ENCODE peak calls at places on chromosome 20, in six cellular contexts. One of them, this sample, is unnamed.

GRCh38 chr20:12255571-12255970 is 337.9 kb downstream of the BTBD3 start:
- DNase-seq in endodermal cell: no peak
- DNase-seq in activated T-cell treated with anti-CD3 and anti-CD28 coated beads, Interleukin-2, amount 50 U/mL, for 48 hours: no peak
- DNase-seq in activated CD4-positive, alpha-beta memory T cell treated with anti-CD3 and anti-CD28 coated beads for 36 hours: no peak
- DNase-seq in activated T-helper 1 cell treated with anti-CD3 and anti-CD28 coated beads, Interleukin-2, amount 50 U/mL, for 16 hours: no peak
- DNase-seq in dorsolateral prefrontal cortex: no peak
- DNase-seq in this sample: no peak

GRCh38 chr20:19631410-19631809 is 126.6 kb upstream of the RIN2 start:
- DNase-seq in endodermal cell: no peak
- DNase-seq in activated T-cell treated with anti-CD3 and anti-CD28 coated beads, Interleukin-2, amount 50 U/mL, for 48 hours: no peak
- DNase-seq in activated CD4-positive, alpha-beta memory T cell treated with anti-CD3 and anti-CD28 coated beads for 36 hours: no peak
- DNase-seq in activated T-helper 1 cell treated with anti-CD3 and anti-CD28 coated beads, Interleukin-2, amount 50 U/mL, for 16 hours: no peak
- DNase-seq in dorsolateral prefrontal cortex: no peak
- DNase-seq in this sample: no peak

GRCh38 chr20:50417484-50418235 is 92.5 kb upstream of the PTPN1 start:
- DNase-seq in endodermal cell: no peak
- DNase-seq in activated T-cell treated with anti-CD3 and anti-CD28 coated beads, Interleukin-2, amount 50 U/mL, for 48 hours: no peak
- DNase-seq in activated CD4-positive, alpha-beta memory T cell treated with anti-CD3 and anti-CD28 coated beads for 36 hours: no peak
- DNase-seq in activated T-helper 1 cell treated with anti-CD3 and anti-CD28 coated beads, Interleukin-2, amount 50 U/mL, for 16 hours: no peak
- DNase-seq in dorsolateral prefrontal cortex: no peak
- DNase-seq in this sample: no peak

GRCh38 chr20:49690899-49691620 is 22.6 kb downstream of the B4GALT5 start:
- DNase-seq in endodermal cell: no peak
- DNase-seq in activated T-cell treated with anti-CD3 and anti-CD28 coated beads, Interleukin-2, amount 50 U/mL, for 48 hours: no peak
- DNase-seq in activated CD4-positive, alpha-beta memory T cell treated with anti-CD3 and anti-CD28 coated beads for 36 hours: no peak
- DNase-seq in activated T-helper 1 cell treated with anti-CD3 and anti-CD28 coated beads, Interleukin-2, amount 50 U/mL, for 16 hours: no peak
- DNase-seq in dorsolateral prefrontal cortex: no peak
- DNase-seq in this sample: no peak

GRCh38 chr20:62321978-62322377 is 19.2 kb downstream of the ADRM1 start:
- DNase-seq in endodermal cell: no peak
- DNase-seq in activated T-cell treated with anti-CD3 and anti-CD28 coated beads, Interleukin-2, amount 50 U/mL, for 48 hours: no peak
- DNase-seq in activated CD4-positive, alpha-beta memory T cell treated with anti-CD3 and anti-CD28 coated beads for 36 hours: no peak
- DNase-seq in activated T-helper 1 cell treated with anti-CD3 and anti-CD28 coated beads, Interleukin-2, amount 50 U/mL, for 16 hours: no peak
- DNase-seq in dorsolateral prefrontal cortex: no peak
- DNase-seq in this sample: no peak

GRCh38 chr20:11195169-11195568 is 521.4 kb upstream of the JAG1 start:
- DNase-seq in endodermal cell: no peak
- DNase-seq in activated T-cell treated with anti-CD3 and anti-CD28 coated beads, Interleukin-2, amount 50 U/mL, for 48 hours: no peak
- DNase-seq in activated CD4-positive, alpha-beta memory T cell treated with anti-CD3 and anti-CD28 coated beads for 36 hours: no peak
- DNase-seq in activated T-helper 1 cell treated with anti-CD3 and anti-CD28 coated beads, Interleukin-2, amount 50 U/mL, for 16 hours: no peak
- DNase-seq in dorsolateral prefrontal cortex: no peak
- DNase-seq in this sample: no peak

GRCh38 chr20:47205577-47206123 is 150.8 kb downstream of the ZMYND8 start:
- DNase-seq in endodermal cell: peak; percentile 84
- DNase-seq in activated T-cell treated with anti-CD3 and anti-CD28 coated beads, Interleukin-2, amount 50 U/mL, for 48 hours: peak; percentile 79
- DNase-seq in activated CD4-positive, alpha-beta memory T cell treated with anti-CD3 and anti-CD28 coated beads for 36 hours: peak; percentile 12
- DNase-seq in activated T-helper 1 cell treated with anti-CD3 and anti-CD28 coated beads, Interleukin-2, amount 50 U/mL, for 16 hours: peak; percentile 23
- DNase-seq in dorsolateral prefrontal cortex: peak; percentile 63
- DNase-seq in this sample: no peak

GRCh38 chr20:59118855-59119254 is 44.8 kb upstream of the ZNF831 start:
- DNase-seq in endodermal cell: no peak
- DNase-seq in activated T-cell treated with anti-CD3 and anti-CD28 coated beads, Interleukin-2, amount 50 U/mL, for 48 hours: no peak
- DNase-seq in activated CD4-positive, alpha-beta memory T cell treated with anti-CD3 and anti-CD28 coated beads for 36 hours: no peak
- DNase-seq in activated T-helper 1 cell treated with anti-CD3 and anti-CD28 coated beads, Interleukin-2, amount 50 U/mL, for 16 hours: no peak
- DNase-seq in dorsolateral prefrontal cortex: no peak
- DNase-seq in this sample: no peak

GRCh38 chr20:59308493-59309201 is 8.2 kb downstream of the EDN3 start:
- DNase-seq in endodermal cell: peak; percentile 64
- DNase-seq in activated T-cell treated with anti-CD3 and anti-CD28 coated beads, Interleukin-2, amount 50 U/mL, for 48 hours: no peak
- DNase-seq in activated CD4-positive, alpha-beta memory T cell treated with anti-CD3 and anti-CD28 coated beads for 36 hours: no peak
- DNase-seq in activated T-helper 1 cell treated with anti-CD3 and anti-CD28 coated beads, Interleukin-2, amount 50 U/mL, for 16 hours: no peak
- DNase-seq in dorsolateral prefrontal cortex: no peak
- DNase-seq in this sample: no peak

GRCh38 chr20:37690626-37691369 is 3.0 kb upstream of the CTNNBL1 start:
- DNase-seq in endodermal cell: no peak
- DNase-seq in activated T-cell treated with anti-CD3 and anti-CD28 coated beads, Interleukin-2, amount 50 U/mL, for 48 hours: no peak
- DNase-seq in activated CD4-positive, alpha-beta memory T cell treated with anti-CD3 and anti-CD28 coated beads for 36 hours: no peak
- DNase-seq in activated T-helper 1 cell treated with anti-CD3 and anti-CD28 coated beads, Interleukin-2, amount 50 U/mL, for 16 hours: no peak
- DNase-seq in dorsolateral prefrontal cortex: no peak
- DNase-seq in this sample: no peak

GRCh38 chr20:23270427-23270911 is 80.1 kb upstream of the NXT1 start:
- DNase-seq in endodermal cell: no peak
- DNase-seq in activated T-cell treated with anti-CD3 and anti-CD28 coated beads, Interleukin-2, amount 50 U/mL, for 48 hours: no peak
- DNase-seq in activated CD4-positive, alpha-beta memory T cell treated with anti-CD3 and anti-CD28 coated beads for 36 hours: no peak
- DNase-seq in activated T-helper 1 cell treated with anti-CD3 and anti-CD28 coated beads, Interleukin-2, amount 50 U/mL, for 16 hours: no peak
- DNase-seq in dorsolateral prefrontal cortex: no peak
- DNase-seq in this sample: no peak

GRCh38 chr20:21003902-21004301 is 102.3 kb downstream of the LINC00237 start:
- DNase-seq in endodermal cell: no peak
- DNase-seq in activated T-cell treated with anti-CD3 and anti-CD28 coated beads, Interleukin-2, amount 50 U/mL, for 48 hours: no peak
- DNase-seq in activated CD4-positive, alpha-beta memory T cell treated with anti-CD3 and anti-CD28 coated beads for 36 hours: no peak
- DNase-seq in activated T-helper 1 cell treated with anti-CD3 and anti-CD28 coated beads, Interleukin-2, amount 50 U/mL, for 16 hours: no peak
- DNase-seq in dorsolateral prefrontal cortex: no peak
- DNase-seq in this sample: no peak

GRCh38 chr20:5504061-5504739 is 187.4 kb upstream of the PROKR2 start:
- DNase-seq in endodermal cell: peak; percentile 66
- DNase-seq in activated T-cell treated with anti-CD3 and anti-CD28 coated beads, Interleukin-2, amount 50 U/mL, for 48 hours: peak; percentile 33
- DNase-seq in activated CD4-positive, alpha-beta memory T cell treated with anti-CD3 and anti-CD28 coated beads for 36 hours: peak; percentile 18
- DNase-seq in activated T-helper 1 cell treated with anti-CD3 and anti-CD28 coated beads, Interleukin-2, amount 50 U/mL, for 16 hours: no peak
- DNase-seq in dorsolateral prefrontal cortex: peak; percentile 60
- DNase-seq in this sample: no peak

This sample was measured in activated CD8-positive, alpha-beta memory T cell treated with anti-CD3 and anti-CD28 coated beads for 4 hours.